ENCODE peak calls at places on chromosomes 1 and 21, in nine cellular contexts. One of them, this sample, is unnamed.

GRCh38 chr1:163836446-163836845 is 514.7 kb downstream of the NUF2 start:
- DNase-seq in COR-L47: no peak
- DNase-seq in fibroblast of lung: no peak
- DNase-seq in GF-D8: no peak
- DNase-seq in RCC 7860: no peak
- DNase-seq in mesendoderm: no peak
- DNase-seq in activated T-helper 1 cell treated with anti-CD3 and anti-CD28 coated beads, Interleukin-12 subunit alpha, Interleukin-12 subunit beta, Interleukin-2, Interleukin-4 antibody, amounts not matched to agents 30 ng/mL and 10 ng/mL and 1 ng/mL, durations not matched to agents 14 hours and 24 hours and 36 hours: no peak
- DNase-seq in ovary: no peak
- DNase-seq in naive thymus-derived CD4-positive, alpha-beta T cell: no peak
- DNase-seq in this sample: no peak

GRCh38 chr1:70907563-70908310 is 139.9 kb downstream of the PTGER3 start:
- DNase-seq in COR-L47: no peak
- DNase-seq in activated T-helper 1 cell treated with anti-CD3 and anti-CD28 coated beads, Interleukin-12 subunit alpha, Interleukin-12 subunit beta, Interleukin-2, Interleukin-4 antibody, amounts not matched to agents 30 ng/mL and 10 ng/mL and 1 ng/mL, durations not matched to agents 14 hours and 24 hours and 36 hours: no peak
- DNase-seq in GF-D8: no peak
- DNase-seq in RCC 7860: no peak
- DNase-seq in mesendoderm: no peak
- DNase-seq in naive thymus-derived CD4-positive, alpha-beta T cell: no peak
- DNase-seq in ovary: no peak
- DNase-seq in fibroblast of lung: no peak
- DNase-seq in this sample: no peak

GRCh38 chr1:242568666-242569065 is 44.2 kb upstream of the PLD5 start:
- DNase-seq in mesendoderm: no peak
- DNase-seq in ovary: no peak
- DNase-seq in activated T-helper 1 cell treated with anti-CD3 and anti-CD28 coated beads, Interleukin-12 subunit alpha, Interleukin-12 subunit beta, Interleukin-2, Interleukin-4 antibody, amounts not matched to agents 30 ng/mL and 10 ng/mL and 1 ng/mL, durations not matched to agents 14 hours and 24 hours and 36 hours: no peak
- DNase-seq in fibroblast of lung: no peak
- DNase-seq in GF-D8: no peak
- DNase-seq in naive thymus-derived CD4-positive, alpha-beta T cell: no peak
- DNase-seq in RCC 7860: no peak
- DNase-seq in COR-L47: no peak
- DNase-seq in this sample: no peak

GRCh38 chr1:213122514-213122929 is 71.5 kb downstream of the RPS6KC1 start:
- DNase-seq in naive thymus-derived CD4-positive, alpha-beta T cell: no peak
- DNase-seq in activated T-helper 1 cell treated with anti-CD3 and anti-CD28 coated beads, Interleukin-12 subunit alpha, Interleukin-12 subunit beta, Interleukin-2, Interleukin-4 antibody, amounts not matched to agents 30 ng/mL and 10 ng/mL and 1 ng/mL, durations not matched to agents 14 hours and 24 hours and 36 hours: no peak
- DNase-seq in COR-L47: peak
- DNase-seq in GF-D8: no peak
- DNase-seq in mesendoderm: peak
- DNase-seq in ovary: no peak
- DNase-seq in RCC 7860: peak
- DNase-seq in fibroblast of lung: peak
- DNase-seq in this sample: no peak

GRCh38 chr1:10471411-10472219 is 714 bp downstream of the DFFA start:
- DNase-seq in activated T-helper 1 cell treated with anti-CD3 and anti-CD28 coated beads, Interleukin-12 subunit alpha, Interleukin-12 subunit beta, Interleukin-2, Interleukin-4 antibody, amounts not matched to agents 30 ng/mL and 10 ng/mL and 1 ng/mL, durations not matched to agents 14 hours and 24 hours and 36 hours: peak
- DNase-seq in naive thymus-derived CD4-positive, alpha-beta T cell: no peak
- DNase-seq in ovary: no peak
- DNase-seq in GF-D8: no peak
- DNase-seq in mesendoderm: peak
- DNase-seq in COR-L47: peak
- DNase-seq in RCC 7860: peak
- DNase-seq in fibroblast of lung: peak
- DNase-seq in this sample: no peak

GRCh38 chr21:38747796-38748195 is 57.9 kb upstream of the ETS2 start:
- DNase-seq in RCC 7860: no peak
- DNase-seq in ovary: no peak
- DNase-seq in activated T-helper 1 cell treated with anti-CD3 and anti-CD28 coated beads, Interleukin-12 subunit alpha, Interleukin-12 subunit beta, Interleukin-2, Interleukin-4 antibody, amounts not matched to agents 30 ng/mL and 10 ng/mL and 1 ng/mL, durations not matched to agents 14 hours and 24 hours and 36 hours: no peak
- DNase-seq in mesendoderm: no peak
- DNase-seq in COR-L47: no peak
- DNase-seq in naive thymus-derived CD4-positive, alpha-beta T cell: no peak
- DNase-seq in GF-D8: no peak
- DNase-seq in fibroblast of lung: no peak
- DNase-seq in this sample: no peak

GRCh38 chr1:229717774-229718173 is 91.7 kb downstream of the URB2 start:
- DNase-seq in naive thymus-derived CD4-positive, alpha-beta T cell: no peak
- DNase-seq in fibroblast of lung: no peak
- DNase-seq in RCC 7860: no peak
- DNase-seq in mesendoderm: no peak
- DNase-seq in GF-D8: no peak
- DNase-seq in COR-L47: no peak
- DNase-seq in activated T-helper 1 cell treated with anti-CD3 and anti-CD28 coated beads, Interleukin-12 subunit alpha, Interleukin-12 subunit beta, Interleukin-2, Interleukin-4 antibody, amounts not matched to agents 30 ng/mL and 10 ng/mL and 1 ng/mL, durations not matched to agents 14 hours and 24 hours and 36 hours: no peak
- DNase-seq in ovary: no peak
- DNase-seq in this sample: no peak

GRCh38 chr1:84603941-84604830 is 29.9 kb upstream of the CTBS start:
- DNase-seq in fibroblast of lung: peak
- DNase-seq in mesendoderm: peak
- DNase-seq in naive thymus-derived CD4-positive, alpha-beta T cell: no peak
- DNase-seq in RCC 7860: no peak
- DNase-seq in COR-L47: no peak
- DNase-seq in ovary: no peak
- DNase-seq in activated T-helper 1 cell treated with anti-CD3 and anti-CD28 coated beads, Interleukin-12 subunit alpha, Interleukin-12 subunit beta, Interleukin-2, Interleukin-4 antibody, amounts not matched to agents 30 ng/mL and 10 ng/mL and 1 ng/mL, durations not matched to agents 14 hours and 24 hours and 36 hours: no peak
- DNase-seq in GF-D8: no peak
- DNase-seq in this sample: no peak

GRCh38 chr1:2308844-2309243 is 80.7 kb downstream of the SKI start:
- DNase-seq in ovary: no peak
- DNase-seq in activated T-helper 1 cell treated with anti-CD3 and anti-CD28 coated beads, Interleukin-12 subunit alpha, Interleukin-12 subunit beta, Interleukin-2, Interleukin-4 antibody, amounts not matched to agents 30 ng/mL and 10 ng/mL and 1 ng/mL, durations not matched to agents 14 hours and 24 hours and 36 hours: no peak
- DNase-seq in GF-D8: no peak
- DNase-seq in COR-L47: no peak
- DNase-seq in naive thymus-derived CD4-positive, alpha-beta T cell: no peak
- DNase-seq in RCC 7860: no peak
- DNase-seq in fibroblast of lung: no peak
- DNase-seq in mesendoderm: no peak
- DNase-seq in this sample: no peak

GRCh38 chr1:216410026-216410425 is 13.2 kb downstream of the USH2A start:
- DNase-seq in ovary: no peak
- DNase-seq in RCC 7860: no peak
- DNase-seq in mesendoderm: no peak
- DNase-seq in activated T-helper 1 cell treated with anti-CD3 and anti-CD28 coated beads, Interleukin-12 subunit alpha, Interleukin-12 subunit beta, Interleukin-2, Interleukin-4 antibody, amounts not matched to agents 30 ng/mL and 10 ng/mL and 1 ng/mL, durations not matched to agents 14 hours and 24 hours and 36 hours: no peak
- DNase-seq in COR-L47: no peak
- DNase-seq in GF-D8: no peak
- DNase-seq in fibroblast of lung: no peak
- DNase-seq in naive thymus-derived CD4-positive, alpha-beta T cell: no peak
- DNase-seq in this sample: no peak

GRCh38 chr1:181518152-181518551 is 34.8 kb downstream of the CACNA1E start:
- DNase-seq in RCC 7860: no peak
- DNase-seq in GF-D8: no peak
- DNase-seq in mesendoderm: no peak
- DNase-seq in ovary: no peak
- DNase-seq in activated T-helper 1 cell treated with anti-CD3 and anti-CD28 coated beads, Interleukin-12 subunit alpha, Interleukin-12 subunit beta, Interleukin-2, Interleukin-4 antibody, amounts not matched to agents 30 ng/mL and 10 ng/mL and 1 ng/mL, durations not matched to agents 14 hours and 24 hours and 36 hours: no peak
- DNase-seq in fibroblast of lung: no peak
- DNase-seq in naive thymus-derived CD4-positive, alpha-beta T cell: no peak
- DNase-seq in COR-L47: no peak
- DNase-seq in this sample: no peak

GRCh38 chr1:160657477-160657820 is 10.6 kb upstream of the SLAMF1 start:
- DNase-seq in COR-L47: no peak
- DNase-seq in mesendoderm: no peak
- DNase-seq in activated T-helper 1 cell treated with anti-CD3 and anti-CD28 coated beads, Interleukin-12 subunit alpha, Interleukin-12 subunit beta, Interleukin-2, Interleukin-4 antibody, amounts not matched to agents 30 ng/mL and 10 ng/mL and 1 ng/mL, durations not matched to agents 14 hours and 24 hours and 36 hours: no peak
- DNase-seq in naive thymus-derived CD4-positive, alpha-beta T cell: no peak
- DNase-seq in fibroblast of lung: no peak
- DNase-seq in ovary: no peak
- DNase-seq in GF-D8: peak
- DNase-seq in RCC 7860: no peak
- DNase-seq in this sample: no peak

GRCh38 chr1:34379911-34380310 is 203.2 kb downstream of the C1orf94 start:
- DNase-seq in RCC 7860: no peak
- DNase-seq in naive thymus-derived CD4-positive, alpha-beta T cell: no peak
- DNase-seq in activated T-helper 1 cell treated with anti-CD3 and anti-CD28 coated beads, Interleukin-12 subunit alpha, Interleukin-12 subunit beta, Interleukin-2, Interleukin-4 antibody, amounts not matched to agents 30 ng/mL and 10 ng/mL and 1 ng/mL, durations not matched to agents 14 hours and 24 hours and 36 hours: no peak
- DNase-seq in ovary: no peak
- DNase-seq in fibroblast of lung: no peak
- DNase-seq in GF-D8: no peak
- DNase-seq in COR-L47: no peak
- DNase-seq in mesendoderm: peak
- DNase-seq in this sample: no peak

GRCh38 chr1:232038704-232039103 is 412.1 kb downstream of the DISC1 start:
- DNase-seq in activated T-helper 1 cell treated with anti-CD3 and anti-CD28 coated beads, Interleukin-12 subunit alpha, Interleukin-12 subunit beta, Interleukin-2, Interleukin-4 antibody, amounts not matched to agents 30 ng/mL and 10 ng/mL and 1 ng/mL, durations not matched to agents 14 hours and 24 hours and 36 hours: no peak
- DNase-seq in ovary: no peak
- DNase-seq in naive thymus-derived CD4-positive, alpha-beta T cell: no peak
- DNase-seq in fibroblast of lung: no peak
- DNase-seq in GF-D8: no peak
- DNase-seq in COR-L47: peak
- DNase-seq in RCC 7860: no peak
- DNase-seq in mesendoderm: no peak
- DNase-seq in this sample: no peak

GRCh38 chr1:36486436-36487335 is 4.0 kb upstream of the CSF3R start:
- DNase-seq in RCC 7860: no peak
- DNase-seq in ovary: peak
- DNase-seq in GF-D8: peak
- DNase-seq in fibroblast of lung: peak
- DNase-seq in naive thymus-derived CD4-positive, alpha-beta T cell: no peak
- DNase-seq in mesendoderm: no peak
- DNase-seq in COR-L47: no peak
- DNase-seq in activated T-helper 1 cell treated with anti-CD3 and anti-CD28 coated beads, Interleukin-12 subunit alpha, Interleukin-12 subunit beta, Interleukin-2, Interleukin-4 antibody, amounts not matched to agents 30 ng/mL and 10 ng/mL and 1 ng/mL, durations not matched to agents 14 hours and 24 hours and 36 hours: no peak
- DNase-seq in this sample: peak

GRCh38 chr1:85566890-85567289 is 13.7 kb upstream of the CCN1 start:
- DNase-seq in ovary: no peak
- DNase-seq in activated T-helper 1 cell treated with anti-CD3 and anti-CD28 coated beads, Interleukin-12 subunit alpha, Interleukin-12 subunit beta, Interleukin-2, Interleukin-4 antibody, amounts not matched to agents 30 ng/mL and 10 ng/mL and 1 ng/mL, durations not matched to agents 14 hours and 24 hours and 36 hours: no peak
- DNase-seq in RCC 7860: no peak
- DNase-seq in naive thymus-derived CD4-positive, alpha-beta T cell: no peak
- DNase-seq in GF-D8: no peak
- DNase-seq in fibroblast of lung: no peak
- DNase-seq in COR-L47: no peak
- DNase-seq in mesendoderm: no peak
- DNase-seq in this sample: no peak

GRCh38 chr21:46622226-46622625 is 13.2 kb upstream of the PRMT2 start:
- DNase-seq in activated T-helper 1 cell treated with anti-CD3 and anti-CD28 coated beads, Interleukin-12 subunit alpha, Interleukin-12 subunit beta, Interleukin-2, Interleukin-4 antibody, amounts not matched to agents 30 ng/mL and 10 ng/mL and 1 ng/mL, durations not matched to agents 14 hours and 24 hours and 36 hours: peak
- DNase-seq in COR-L47: no peak
- DNase-seq in mesendoderm: peak
- DNase-seq in fibroblast of lung: no peak
- DNase-seq in RCC 7860: no peak
- DNase-seq in naive thymus-derived CD4-positive, alpha-beta T cell: peak
- DNase-seq in ovary: peak
- DNase-seq in GF-D8: peak
- DNase-seq in this sample: peak

GRCh38 chr1:218365600-218365999 is 20.5 kb downstream of the TGFB2 start:
- DNase-seq in fibroblast of lung: no peak
- DNase-seq in naive thymus-derived CD4-positive, alpha-beta T cell: no peak
- DNase-seq in activated T-helper 1 cell treated with anti-CD3 and anti-CD28 coated beads, Interleukin-12 subunit alpha, Interleukin-12 subunit beta, Interleukin-2, Interleukin-4 antibody, amounts not matched to agents 30 ng/mL and 10 ng/mL and 1 ng/mL, durations not matched to agents 14 hours and 24 hours and 36 hours: no peak
- DNase-seq in mesendoderm: no peak
- DNase-seq in RCC 7860: no peak
- DNase-seq in GF-D8: no peak
- DNase-seq in COR-L47: no peak
- DNase-seq in ovary: peak
- DNase-seq in this sample: no peak

GRCh38 chr1:37930246-37931142 is 16.4 kb downstream of the INPP5B start:
- DNase-seq in fibroblast of lung: no peak
- DNase-seq in activated T-helper 1 cell treated with anti-CD3 and anti-CD28 coated beads, Interleukin-12 subunit alpha, Interleukin-12 subunit beta, Interleukin-2, Interleukin-4 antibody, amounts not matched to agents 30 ng/mL and 10 ng/mL and 1 ng/mL, durations not matched to agents 14 hours and 24 hours and 36 hours: peak
- DNase-seq in RCC 7860: no peak
- DNase-seq in GF-D8: peak
- DNase-seq in mesendoderm: no peak
- DNase-seq in naive thymus-derived CD4-positive, alpha-beta T cell: no peak
- DNase-seq in COR-L47: no peak
- DNase-seq in ovary: no peak
- DNase-seq in this sample: no peak

GRCh38 chr21:33036430-33037162 is 10.9 kb downstream of the OLIG2 start:
- DNase-seq in mesendoderm: peak
- DNase-seq in RCC 7860: peak
- DNase-seq in naive thymus-derived CD4-positive, alpha-beta T cell: no peak
- DNase-seq in activated T-helper 1 cell treated with anti-CD3 and anti-CD28 coated beads, Interleukin-12 subunit alpha, Interleukin-12 subunit beta, Interleukin-2, Interleukin-4 antibody, amounts not matched to agents 30 ng/mL and 10 ng/mL and 1 ng/mL, durations not matched to agents 14 hours and 24 hours and 36 hours: no peak
- DNase-seq in COR-L47: no peak
- DNase-seq in ovary: no peak
- DNase-seq in fibroblast of lung: peak
- DNase-seq in GF-D8: peak
- DNase-seq in this sample: peak

GRCh38 chr1:173097001-173097400 is 46.3 kb upstream of the TNFSF18 start:
- DNase-seq in ovary: no peak
- DNase-seq in activated T-helper 1 cell treated with anti-CD3 and anti-CD28 coated beads, Interleukin-12 subunit alpha, Interleukin-12 subunit beta, Interleukin-2, Interleukin-4 antibody, amounts not matched to agents 30 ng/mL and 10 ng/mL and 1 ng/mL, durations not matched to agents 14 hours and 24 hours and 36 hours: no peak
- DNase-seq in fibroblast of lung: no peak
- DNase-seq in naive thymus-derived CD4-positive, alpha-beta T cell: no peak
- DNase-seq in GF-D8: no peak
- DNase-seq in mesendoderm: no peak
- DNase-seq in COR-L47: no peak
- DNase-seq in RCC 7860: no peak
- DNase-seq in this sample: no peak

GRCh38 chr1:9652379-9653194 is 1.1 kb downstream of the PIK3CD start:
- DNase-seq in naive thymus-derived CD4-positive, alpha-beta T cell: peak
- DNase-seq in ovary: no peak
- DNase-seq in activated T-helper 1 cell treated with anti-CD3 and anti-CD28 coated beads, Interleukin-12 subunit alpha, Interleukin-12 subunit beta, Interleukin-2, Interleukin-4 antibody, amounts not matched to agents 30 ng/mL and 10 ng/mL and 1 ng/mL, durations not matched to agents 14 hours and 24 hours and 36 hours: peak
- DNase-seq in GF-D8: peak
- DNase-seq in COR-L47: no peak
- DNase-seq in mesendoderm: peak
- DNase-seq in RCC 7860: no peak
- DNase-seq in fibroblast of lung: no peak
- DNase-seq in this sample: no peak

This sample was measured in GDM1.